ENCODE peak calls at places on chromosomes 5 and 9, in six cellular contexts. J is OCI-LY7, Q is uterus, W is PC-9, D is mesendoderm, X is left ventricle myocardium inferior. M is an unnamed sample. For H3K4me1 and H3K36me3, the result is how much of the 10 kb centered on the place peaks cover.

GRCh38 chr5:154513669-154514084 is 35.6 kb upstream of the HAND1 start:
- DNase-seq in D (no peak), W (no peak), Q (no peak), X (no peak), J (no peak), M (no peak)

GRCh38 chr5:147234825-147235635 is at the start of gene STK32A:
- DNase-seq in J (no peak), X (peak), Q (peak), W (no peak), D (peak), M (no peak)

GRCh38 chr5:176870110-176870591 is 29.0 kb downstream of the HK3 start:
- DNase-seq in J (peak), X (no peak), D (peak), Q (no peak), W (no peak), M (no peak)

GRCh38 chr9:87725356-87725899 is 491 bp upstream of the CTSL start:
- DNase-seq in J (no peak), Q (no peak), W (no peak), X (peak), D (peak), M (no peak)

GRCh38 chr9:106886111-106887046 is 23.4 kb downstream of the ZNF462 start:
- DNase-seq in Q (no peak), W (no peak), D (no peak), X (no peak), J (no peak), M (no peak)

GRCh38 chr9:84953797-84954695 is 284.5 kb downstream of the NTRK2 start:
- DNase-seq in X (peak), D (peak), W (no peak), Q (peak), J (peak), M (peak)

GRCh38 chr5:93039888-93040287 is 541.1 kb downstream of the NR2F1-AS1 start:
- DNase-seq in Q (no peak), X (no peak), W (peak), J (no peak), D (no peak), M (no peak)

GRCh38 chr9:136244116-136244775 is 1.4 kb downstream of the QSOX2 start:
- DNase-seq in Q (no peak), D (no peak), W (no peak), X (no peak), J (peak), M (no peak)

GRCh38 chr5:125227333-125228075 is 481.1 kb upstream of the ZNF608 start:
- DNase-seq in X (no peak), D (peak), Q (no peak), J (peak), W (no peak), M (no peak)

GRCh38 chr9:137952976-137953666 is 75.5 kb downstream of the CACNA1B start:
- DNase-seq in Q (no peak), J (no peak), W (no peak), X (no peak), D (no peak), M (no peak)

GRCh38 chr5:2740849-2741555 is 10.5 kb downstream of the IRX2 start:
- DNase-seq in J (no peak), D (no peak), W (no peak), Q (no peak), X (no peak), M (no peak)

GRCh38 chr5:2738700-2739359 is 12.6 kb downstream of the IRX2 start:
- DNase-seq in Q (no peak), X (no peak), J (no peak), D (no peak), W (no peak), M (no peak)

GRCh38 chr5:2738156-2738699 is 13.2 kb downstream of the IRX2 start:
- DNase-seq in X (no peak), D (no peak), Q (no peak), W (no peak), J (no peak), M (no peak)

GRCh38 chr5:2740051-2740848 is 11.2 kb downstream of the IRX2 start:
- DNase-seq in Q (no peak), W (no peak), J (no peak), D (peak), X (no peak), M (no peak)

DNA sequence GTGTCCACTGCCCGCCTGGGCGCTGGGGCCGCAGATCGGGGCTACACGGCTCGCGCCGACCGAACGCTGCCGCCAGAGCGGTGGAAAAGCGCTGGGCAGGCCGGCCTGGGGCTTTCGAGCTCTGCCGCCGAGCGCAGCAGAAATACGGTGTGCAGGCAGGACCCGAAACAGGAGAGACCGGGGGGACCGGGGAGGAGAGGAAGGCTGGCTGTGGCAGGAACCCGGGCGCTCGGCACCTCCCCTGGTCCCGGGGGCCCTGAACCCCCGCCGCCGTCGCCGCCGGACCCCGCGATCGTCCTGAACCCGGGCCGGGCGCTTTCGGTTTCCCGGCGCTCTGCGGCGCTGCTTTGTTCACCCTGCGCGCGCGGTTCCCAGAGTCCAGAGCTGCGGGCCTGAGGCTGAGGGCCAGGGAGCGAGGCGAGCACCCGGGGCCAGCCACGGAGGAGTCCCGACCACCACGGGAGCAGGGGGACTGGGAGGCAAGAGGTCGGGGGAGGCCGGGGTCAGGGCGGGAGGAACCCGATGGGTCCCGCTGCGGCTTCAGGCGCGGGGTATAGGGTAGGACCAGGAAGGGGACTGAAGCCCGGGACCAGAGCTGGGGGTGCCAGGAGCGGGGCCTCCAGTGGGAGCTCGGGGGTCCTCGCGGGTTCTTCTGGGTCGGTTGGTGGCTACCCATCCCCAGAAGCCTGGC is 12.0 kb downstream of the IRX2 start:
- DNase-seq in J (no peak), X (no peak), D (peak), Q (no peak), W (no peak), M (no peak)
- H3K4me3 ChIP-seq in J (no peak), X (peak), D (no peak), Q (no peak), W (no peak), M (peak)

GRCh38 chr9:89434636-89435314 is 63.1 kb downstream of the SEMA4D start:
- DNase-seq in J (no peak), W (no peak), X (no peak), Q (no peak), D (peak), M (no peak)
- H3K4me1 ChIP-seq in J (half or more), W (under half), X (under half), Q (under half), D (under half), M (under half)

DNA sequence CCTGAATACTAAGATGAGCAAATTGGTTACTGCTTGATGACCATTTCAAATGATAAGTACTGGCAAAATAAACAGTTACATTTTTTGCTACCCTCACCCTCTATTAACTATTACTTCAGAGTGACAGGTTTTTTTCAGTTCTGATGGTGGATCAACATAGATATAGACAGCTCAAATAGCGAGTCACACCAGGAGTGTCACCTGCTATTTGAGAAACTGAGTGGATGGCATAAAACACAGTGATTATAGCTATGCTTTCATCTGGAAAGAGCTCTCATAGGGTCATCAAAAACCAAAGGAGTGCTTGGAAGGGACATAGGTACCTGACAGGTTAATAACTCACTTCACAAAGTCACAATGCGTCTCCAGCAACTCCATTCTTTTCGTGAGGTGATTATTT is 244.5 kb upstream of the C9orf72 start:
- DNase-seq in J (no peak), D (no peak), W (no peak), X (no peak), Q (no peak), M (no peak)
- H3K36me3 ChIP-seq in J (under half), D (under half), W (under half), X (under half), Q (under half), M (under half)

GRCh38 chr9:37033141-37033540 is 927 bp downstream of the PAX5 start:
- DNase-seq in D (no peak), X (no peak), W (no peak), Q (no peak), J (no peak), M (no peak)

GRCh38 chr9:37034938-37035471 is 937 bp upstream of the PAX5 start:
- DNase-seq in W (no peak), D (peak), Q (no peak), J (no peak), X (no peak), M (no peak)

GRCh38 chr9:37035472-37036236 is 1.6 kb upstream of the PAX5 start:
- DNase-seq in J (peak), X (no peak), Q (no peak), D (peak), W (no peak), M (no peak)

GRCh38 chr9:37033753-37034319 is at the start of gene PAX5:
- DNase-seq in D (no peak), W (no peak), J (peak), X (no peak), Q (no peak), M (no peak)

DNA sequence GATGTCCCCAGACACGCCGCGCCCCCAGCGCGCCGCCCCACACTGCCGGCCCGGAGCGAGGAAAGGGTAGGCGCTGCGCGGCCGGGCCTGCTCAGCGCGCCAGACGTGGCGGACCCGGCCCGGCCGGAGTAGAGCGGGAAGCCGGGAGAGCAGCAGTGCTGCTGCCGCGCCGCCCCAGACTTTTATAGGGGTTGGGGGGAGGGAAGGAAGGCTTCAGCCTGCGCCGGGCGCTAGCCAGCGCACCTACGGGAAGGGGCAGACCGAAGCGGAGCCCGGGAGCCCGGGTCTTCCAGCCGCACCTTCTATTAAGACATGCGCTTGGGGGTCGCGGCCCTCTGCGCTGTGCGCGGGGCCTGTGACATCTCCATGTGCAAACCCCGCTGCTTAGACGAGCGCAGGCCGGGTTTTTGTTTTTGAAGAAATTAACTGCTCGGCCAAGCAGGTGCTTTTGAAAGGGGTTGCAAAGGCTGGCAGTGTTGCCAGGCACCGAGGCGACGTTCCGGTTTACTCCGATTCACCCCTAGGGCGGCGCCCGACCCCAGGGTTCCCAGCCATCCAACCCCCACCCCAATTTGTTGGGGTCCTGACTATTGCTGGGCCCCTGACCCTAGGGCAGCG is 361 bp upstream of the PAX5 start:
- DNase-seq in W (no peak), D (peak), X (no peak), Q (no peak), J (peak), M (no peak)
- H3K4me3 ChIP-seq in W (no peak), D (no peak), X (peak), Q (no peak), J (peak), M (peak)

M was measured in thoracic aorta.